ENCODE peak calls at places on chromosome 19, in six cellular contexts. One of them, this sample, is unnamed.

GRCh38 chr19:52492991-52493470 is 34.4 kb upstream of the ZNF808 start:
- DNase-seq in astrocyte of the cerebellum: no peak
- DNase-seq in breast epithelium: no peak
- DNase-seq in CD8-positive, alpha-beta memory T cell: no peak
- DNase-seq in Caco-2: no peak
- DNase-seq in astrocyte: no peak
- DNase-seq in this sample: no peak

GRCh38 chr19:409006-409514 is at the start of gene C2CD4C:
- DNase-seq in astrocyte of the cerebellum: no peak
- DNase-seq in breast epithelium: peak
- DNase-seq in CD8-positive, alpha-beta memory T cell: no peak
- DNase-seq in Caco-2: peak
- DNase-seq in astrocyte: no peak
- DNase-seq in this sample: no peak

GRCh38 chr19:17332677-17333581 is 1.7 kb downstream of the ANO8 start:
- DNase-seq in astrocyte of the cerebellum: no peak
- DNase-seq in breast epithelium: no peak
- DNase-seq in CD8-positive, alpha-beta memory T cell: no peak
- DNase-seq in Caco-2: peak
- DNase-seq in astrocyte: peak
- DNase-seq in this sample: peak

GRCh38 chr19:535017-535835 is 3.7 kb downstream of the CDC34 start:
- DNase-seq in astrocyte of the cerebellum: no peak
- DNase-seq in breast epithelium: no peak
- DNase-seq in CD8-positive, alpha-beta memory T cell: no peak
- DNase-seq in Caco-2: no peak
- DNase-seq in astrocyte: no peak
- DNase-seq in this sample: peak

GRCh38 chr19:42442833-42443232 is at the start of gene CXCL17:
- DNase-seq in astrocyte of the cerebellum: no peak
- DNase-seq in breast epithelium: no peak
- DNase-seq in CD8-positive, alpha-beta memory T cell: no peak
- DNase-seq in Caco-2: no peak
- DNase-seq in astrocyte: no peak
- DNase-seq in this sample: no peak

GRCh38 chr19:45640849-45641273 is 1.7 kb upstream of the EML2 start:
- DNase-seq in astrocyte of the cerebellum: no peak
- DNase-seq in breast epithelium: no peak
- DNase-seq in CD8-positive, alpha-beta memory T cell: no peak
- DNase-seq in Caco-2: no peak
- DNase-seq in astrocyte: no peak
- DNase-seq in this sample: no peak

GRCh38 chr19:1045247-1045603 is 5.3 kb downstream of the ABCA7 start:
- DNase-seq in astrocyte of the cerebellum: no peak
- DNase-seq in breast epithelium: no peak
- DNase-seq in CD8-positive, alpha-beta memory T cell: peak
- DNase-seq in Caco-2: peak
- DNase-seq in astrocyte: no peak
- DNase-seq in this sample: no peak

GRCh38 chr19:2171349-2172145 is 7.8 kb downstream of the DOT1L start:
- DNase-seq in astrocyte of the cerebellum: no peak
- DNase-seq in breast epithelium: no peak
- DNase-seq in CD8-positive, alpha-beta memory T cell: peak
- DNase-seq in Caco-2: peak
- DNase-seq in astrocyte: no peak
- DNase-seq in this sample: no peak

GRCh38 chr19:53463263-53463662 is 4.3 kb upstream of the ZNF813 start:
- DNase-seq in astrocyte of the cerebellum: no peak
- DNase-seq in breast epithelium: peak
- DNase-seq in CD8-positive, alpha-beta memory T cell: no peak
- DNase-seq in Caco-2: no peak
- DNase-seq in astrocyte: peak
- DNase-seq in this sample: no peak

GRCh38 chr19:47310323-47310722 is 662 bp downstream of the C5AR1 start:
- DNase-seq in astrocyte of the cerebellum: no peak
- DNase-seq in breast epithelium: no peak
- DNase-seq in CD8-positive, alpha-beta memory T cell: no peak
- DNase-seq in Caco-2: no peak
- DNase-seq in astrocyte: no peak
- DNase-seq in this sample: no peak
- H3K4me3 ChIP-seq in astrocyte of the cerebellum: no peak
- H3K4me3 ChIP-seq in breast epithelium: no peak
- H3K4me3 ChIP-seq in CD8-positive, alpha-beta memory T cell: no peak
- H3K4me3 ChIP-seq in Caco-2: no peak
- H3K4me3 ChIP-seq in astrocyte: no peak
- H3K4me3 ChIP-seq in this sample: no peak

GRCh38 chr19:18847516-18848463 is 16.0 kb downstream of the UPF1 start:
- DNase-seq in astrocyte of the cerebellum: no peak
- DNase-seq in breast epithelium: no peak
- DNase-seq in CD8-positive, alpha-beta memory T cell: no peak
- DNase-seq in Caco-2: no peak
- DNase-seq in astrocyte: no peak
- DNase-seq in this sample: no peak

GRCh38 chr19:18849838-18850400 is 18.2 kb downstream of the UPF1 start:
- DNase-seq in astrocyte of the cerebellum: no peak
- DNase-seq in breast epithelium: no peak
- DNase-seq in CD8-positive, alpha-beta memory T cell: no peak
- DNase-seq in Caco-2: no peak
- DNase-seq in astrocyte: no peak
- DNase-seq in this sample: no peak

GRCh38 chr19:18846862-18847515 is 15.2 kb downstream of the UPF1 start:
- DNase-seq in astrocyte of the cerebellum: peak
- DNase-seq in breast epithelium: no peak
- DNase-seq in CD8-positive, alpha-beta memory T cell: peak
- DNase-seq in Caco-2: peak
- DNase-seq in astrocyte: peak
- DNase-seq in this sample: peak

GRCh38 chr19:18850560-18851375 is 19.0 kb downstream of the UPF1 start:
- DNase-seq in astrocyte of the cerebellum: no peak
- DNase-seq in breast epithelium: no peak
- DNase-seq in CD8-positive, alpha-beta memory T cell: no peak
- DNase-seq in Caco-2: no peak
- DNase-seq in astrocyte: no peak
- DNase-seq in this sample: no peak

GRCh38 chr19:18848860-18849661 is 17.3 kb downstream of the UPF1 start:
- DNase-seq in astrocyte of the cerebellum: no peak
- DNase-seq in breast epithelium: no peak
- DNase-seq in CD8-positive, alpha-beta memory T cell: no peak
- DNase-seq in Caco-2: no peak
- DNase-seq in astrocyte: no peak
- DNase-seq in this sample: peak
- H3K4me3 ChIP-seq in astrocyte of the cerebellum: no peak
- H3K4me3 ChIP-seq in breast epithelium: peak
- H3K4me3 ChIP-seq in CD8-positive, alpha-beta memory T cell: no peak
- H3K4me3 ChIP-seq in Caco-2: no peak
- H3K4me3 ChIP-seq in astrocyte: no peak
- H3K4me3 ChIP-seq in this sample: peak

DNA sequence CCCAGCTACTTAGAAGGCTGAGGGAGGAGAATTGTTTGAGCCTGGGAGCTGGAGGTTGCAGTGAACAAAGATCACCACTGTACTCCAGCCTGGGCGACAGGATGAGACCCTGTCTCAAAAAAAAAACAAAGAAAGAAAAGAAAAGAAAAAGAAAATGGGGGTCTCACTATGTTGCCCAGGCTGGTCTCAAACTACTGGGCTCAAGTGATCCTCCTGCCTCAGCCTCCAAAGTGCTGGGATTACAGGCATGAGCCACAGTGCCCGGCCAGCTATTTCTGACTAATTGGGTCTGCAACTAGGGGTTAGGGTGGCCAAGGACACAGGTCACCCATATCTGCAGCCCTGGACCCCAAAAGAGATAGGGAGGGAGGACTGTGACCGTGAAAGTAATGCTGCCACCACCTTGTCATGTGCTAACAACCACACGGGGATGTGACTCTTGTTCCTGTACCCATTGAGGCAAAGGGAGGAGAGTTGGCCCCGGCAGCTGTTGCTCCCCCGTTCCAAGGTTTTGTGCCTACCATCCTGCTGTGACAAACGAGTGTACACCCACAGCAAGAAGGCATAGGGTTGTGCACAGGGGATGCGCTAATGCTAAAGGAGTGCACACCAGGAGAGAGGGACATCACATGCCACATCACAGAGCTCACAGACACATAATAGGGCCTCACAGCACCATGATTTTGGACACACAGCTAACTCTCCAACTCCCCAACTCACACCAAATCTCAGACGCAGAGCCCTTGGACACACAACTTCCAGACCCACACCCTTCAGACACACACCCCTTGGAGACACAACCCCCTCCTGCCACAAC is 619 bp downstream of the MEF2B start:
- DNase-seq in astrocyte of the cerebellum: no peak
- DNase-seq in breast epithelium: no peak
- DNase-seq in CD8-positive, alpha-beta memory T cell: no peak
- DNase-seq in Caco-2: no peak
- DNase-seq in astrocyte: no peak
- DNase-seq in this sample: no peak
- H3K4me3 ChIP-seq in astrocyte of the cerebellum: no peak
- H3K4me3 ChIP-seq in breast epithelium: peak
- H3K4me3 ChIP-seq in CD8-positive, alpha-beta memory T cell: peak
- H3K4me3 ChIP-seq in Caco-2: peak
- H3K4me3 ChIP-seq in astrocyte: no peak
- H3K4me3 ChIP-seq in this sample: peak

GRCh38 chr19:13978306-13978705 is 26.0 kb downstream of the DCAF15 start:
- DNase-seq in astrocyte of the cerebellum: no peak
- DNase-seq in breast epithelium: peak
- DNase-seq in CD8-positive, alpha-beta memory T cell: no peak
- DNase-seq in Caco-2: peak
- DNase-seq in astrocyte: no peak
- DNase-seq in this sample: no peak
- H3K4me3 ChIP-seq in astrocyte of the cerebellum: no peak
- H3K4me3 ChIP-seq in breast epithelium: peak
- H3K4me3 ChIP-seq in CD8-positive, alpha-beta memory T cell: no peak
- H3K4me3 ChIP-seq in Caco-2: peak
- H3K4me3 ChIP-seq in astrocyte: no peak
- H3K4me3 ChIP-seq in this sample: no peak

GRCh38 chr19:56091751-56092546 is 29.1 kb downstream of the ZNF787 start:
- DNase-seq in astrocyte of the cerebellum: no peak
- DNase-seq in breast epithelium: peak
- DNase-seq in CD8-positive, alpha-beta memory T cell: no peak
- DNase-seq in Caco-2: no peak
- DNase-seq in astrocyte: no peak
- DNase-seq in this sample: peak
- H3K4me3 ChIP-seq in astrocyte of the cerebellum: no peak
- H3K4me3 ChIP-seq in breast epithelium: peak
- H3K4me3 ChIP-seq in CD8-positive, alpha-beta memory T cell: no peak
- H3K4me3 ChIP-seq in Caco-2: no peak
- H3K4me3 ChIP-seq in astrocyte: no peak
- H3K4me3 ChIP-seq in this sample: peak

This sample was measured in LNCaP clone FGC.